ENCODE peak calls at places on chromosomes 6 and 20, in nine cellular contexts. V is right lobe of liver; T is fibroblast of lung; J is WERI-Rb-1; C is left lung; D is heart right ventricle; X is GM23338; L is CD8-positive, alpha-beta T cell; P is uterus. U is an unnamed sample.
A peak's percentile ranks its signal among the peaks of the same experiment; 100 is the strongest.

GRCh38 chr20:42795399-42795798 is 394.3 kb downstream of the PTPRT start:
- DNase-seq in X (no peak), D (no peak), T (no peak), P (no peak), L (no peak), V (no peak), C (no peak), J (no peak), U (no peak)

GRCh38 chr20:17655865-17656489 is 26.1 kb downstream of the RRBP1 start:
- DNase-seq in T (peak; percentile 69), D (no peak), P (peak; percentile 14), J (no peak), X (peak; percentile 70), V (no peak), L (no peak), C (no peak), U (no peak)

GRCh38 chr6:111201155-111201554 is 113.9 kb downstream of the SLC16A10 start:
- DNase-seq in C (no peak), T (no peak), L (no peak), D (no peak), X (no peak), P (no peak), V (no peak), J (no peak), U (no peak)

GRCh38 chr6:25987845-25988244 is 25.2 kb downstream of the TRIM38 start:
- DNase-seq in X (peak; percentile 83), D (no peak), J (no peak), P (no peak), V (no peak), L (no peak), T (no peak), C (no peak), U (no peak)

GRCh38 chr6:164436976-164437375 is 872.4 kb downstream of the C6orf118 start:
- DNase-seq in L (no peak), X (no peak), T (no peak), C (no peak), J (no peak), P (no peak), D (no peak), V (no peak), U (no peak)

GRCh38 chr6:106476326-106477105 is 116.0 kb downstream of the CRYBG1 start:
- DNase-seq in P (no peak), V (no peak), X (no peak), J (no peak), T (peak; percentile 90), L (no peak), D (no peak), C (no peak), U (no peak)

GRCh38 chr6:45645302-45645701 is 267.6 kb upstream of the SUPT3H start:
- DNase-seq in P (no peak), T (no peak), J (no peak), X (no peak), L (no peak), V (no peak), C (no peak), D (no peak), U (no peak)

GRCh38 chr6:17012421-17013225 is 89.2 kb upstream of the STMND1 start:
- DNase-seq in D (no peak), P (peak; percentile 27), T (peak; percentile 63), L (no peak), C (no peak), V (no peak), J (peak; percentile 22), X (peak; percentile 77), U (no peak)

GRCh38 chr20:25223179-25223661 is 24.7 kb upstream of the PYGB start:
- DNase-seq in L (no peak), V (no peak), X (peak; percentile 33), C (no peak), P (no peak), J (peak; percentile 72), T (peak; percentile 97), D (no peak), U (no peak)

GRCh38 chr6:154598403-154598802 is 87.9 kb upstream of the CNKSR3 start:
- DNase-seq in X (peak; percentile 35), V (no peak), J (peak; percentile 26), D (no peak), L (no peak), T (no peak), C (no peak), P (no peak), U (no peak)

GRCh38 chr6:114377881-114378280 is 35.1 kb upstream of the HS3ST5 start:
- DNase-seq in V (no peak), T (peak; percentile 15), J (no peak), P (no peak), C (no peak), X (no peak), D (no peak), L (no peak), U (no peak)

GRCh38 chr6:100346203-100346602 is 118.5 kb downstream of the SIM1 start:
- DNase-seq in J (no peak), T (peak; percentile 70), L (no peak), X (no peak), P (no peak), D (no peak), C (no peak), V (no peak), U (no peak)

GRCh38 chr6:149409617-149410016 is 9.6 kb downstream of the SUMO4 start:
- DNase-seq in P (no peak), X (no peak), C (no peak), D (no peak), J (no peak), L (no peak), T (no peak), V (no peak), U (no peak)

GRCh38 chr6:149410557-149410956 is 10.5 kb downstream of the SUMO4 start:
- DNase-seq in T (no peak), J (no peak), P (no peak), D (no peak), X (no peak), V (no peak), L (no peak), C (no peak), U (no peak)

GRCh38 chr6:149403534-149403933 is 3.5 kb downstream of the SUMO4 start:
- DNase-seq in J (no peak), D (no peak), V (no peak), C (no peak), X (no peak), P (no peak), T (no peak), L (no peak), U (no peak)

DNA sequence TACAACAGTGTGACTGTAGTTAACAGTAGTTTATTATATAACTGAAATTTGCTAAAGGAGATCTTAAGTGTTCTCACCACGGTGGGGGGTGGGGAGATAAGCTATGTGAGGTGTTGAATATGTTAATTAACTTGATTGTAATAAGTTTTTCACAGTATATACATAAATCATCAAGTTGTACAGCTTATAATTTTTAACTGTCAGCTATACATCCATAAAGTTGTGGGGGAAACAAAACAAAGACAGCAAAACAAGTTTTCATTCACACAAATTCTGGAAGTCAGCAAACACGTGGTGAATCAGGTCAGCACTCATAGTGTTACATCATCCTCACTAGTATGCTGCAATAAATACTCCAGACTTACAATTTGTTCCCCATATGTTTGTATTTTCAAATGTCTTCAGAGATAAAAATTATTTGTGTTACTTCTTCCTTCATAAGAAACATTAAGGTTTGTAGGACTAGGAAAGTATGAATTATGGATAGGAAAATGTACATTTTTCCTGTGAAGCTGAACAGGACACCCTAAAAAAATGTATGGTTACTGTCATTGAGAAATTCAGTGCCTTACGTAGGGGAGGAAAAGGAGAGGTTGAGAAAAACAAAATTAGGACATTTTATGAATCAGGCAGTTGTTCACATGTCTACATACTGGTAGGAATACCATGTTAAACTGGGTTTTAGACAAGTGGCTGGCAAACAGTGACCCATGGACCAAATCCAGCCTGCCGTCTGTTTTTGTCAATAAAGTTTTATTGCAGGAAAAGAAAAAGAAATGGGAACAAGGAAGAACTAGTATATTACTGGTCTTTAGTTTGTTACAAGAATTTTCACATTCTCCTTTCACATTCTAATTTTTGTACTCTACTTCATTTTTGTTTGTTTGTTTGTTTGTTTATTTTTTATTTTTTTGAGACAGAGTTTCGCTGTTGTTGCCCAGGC is 6.0 kb downstream of the SUMO4 start:
- DNase-seq in V (no peak), L (no peak), C (no peak), X (no peak), T (no peak), P (no peak), J (no peak), D (no peak), U (no peak)
- H3K27me3 ChIP-seq in V (no peaks in the 10 kb centered on the region), L (no peaks in the 10 kb centered on the region), C (no peaks in the 10 kb centered on the region), X (no peaks in the 10 kb centered on the region), T (no peaks in the 10 kb centered on the region), P (no peaks in the 10 kb centered on the region), J (no peaks in the 10 kb centered on the region), D (no peaks in the 10 kb centered on the region), U (no peaks in the 10 kb centered on the region)

GRCh38 chr6:5173862-5174643 is 86.7 kb downstream of the LYRM4 start:
- DNase-seq in D (peak; percentile 16), T (peak; percentile 23), L (peak; percentile 46), V (no peak), X (peak; percentile 33), C (no peak), P (no peak), J (no peak), U (no peak)
- TF ChIP-seq CTCF in D (no peak), T (no peak), L (no peak), V (no peak), X (no peak), C (no peak), P (no peak), J (no peak), U (no peak)

DNA sequence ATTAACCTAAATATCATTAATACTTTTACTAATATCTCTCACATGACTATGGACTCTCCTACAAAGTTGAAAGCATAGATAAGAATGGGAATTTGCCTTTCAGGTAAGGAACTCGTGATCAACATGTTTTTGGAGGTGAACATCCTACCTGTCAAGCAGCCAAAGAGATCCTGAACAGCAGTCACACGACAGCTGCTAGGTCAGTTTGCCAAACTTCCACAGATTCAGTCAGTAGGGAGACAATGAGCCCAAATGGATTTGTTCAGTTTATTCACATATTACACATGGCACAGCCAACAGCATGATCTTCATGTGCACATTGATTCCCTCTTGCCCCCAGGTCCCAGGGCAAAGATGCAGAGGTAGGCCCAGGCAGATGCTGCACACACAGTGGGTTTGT is 86.1 kb upstream of the LOC128125822 start:
- DNase-seq in J (no peak), L (no peak), T (no peak), P (no peak), D (no peak), X (no peak), V (no peak), C (no peak), U (no peak)
- H3K27ac ChIP-seq in J (no peak overlapping the region), L (no peak overlapping the region), T (no peak overlapping the region), P (no peak overlapping the region), D (no peak overlapping the region), X (no peak overlapping the region), V (peak overlapping the region; percentile 46), C (no peak overlapping the region), U (no peak overlapping the region)

GRCh38 chr20:2559641-2560040 is 23.3 kb downstream of the TMC2 start:
- DNase-seq in X (no peak), V (no peak), J (no peak), L (no peak), D (no peak), P (no peak), T (no peak), C (no peak), U (no peak)

GRCh38 chr20:2563116-2563515 is 26.7 kb downstream of the TMC2 start:
- DNase-seq in D (no peak), J (no peak), C (no peak), P (no peak), L (no peak), T (no peak), X (no peak), V (no peak), U (no peak)

GRCh38 chr20:2558581-2559301 is 22.4 kb downstream of the TMC2 start:
- DNase-seq in P (no peak), C (no peak), J (no peak), T (peak; percentile 1), V (no peak), D (no peak), X (peak; percentile 15), L (no peak), U (no peak)

GRCh38 chr20:2557873-2558580 is 21.7 kb downstream of the TMC2 start:
- DNase-seq in P (no peak), D (no peak), T (no peak), J (no peak), V (no peak), L (no peak), X (peak; percentile 52), C (no peak), U (no peak)
- H3K27me3 ChIP-seq in P (peaks cover 10% of the 10 kb centered on the region), D (peaks cover 94% of the 10 kb centered on the region), T (peaks cover 41% of the 10 kb centered on the region), J (peaks cover 5% of the 10 kb centered on the region), V (peaks cover 13% of the 10 kb centered on the region), L (peaks cover 7% of the 10 kb centered on the region), X (peaks cover 68% of the 10 kb centered on the region), C (peaks cover 48% of the 10 kb centered on the region), U (peaks cover 5% of the 10 kb centered on the region)